ENCODE peak calls at places on chromosomes 2 and 18, in five cellular contexts. One of them, this sample, is unnamed.

GRCh38 chr2:105929506-105929905 is 184.8 kb downstream of the NCK2 start:
- DNase-seq in psoas muscle: no peak
- DNase-seq in activated CD4-positive, CD25-positive, alpha-beta regulatory T cell: peak; percentile 2
- DNase-seq in NCI-H510A: no peak
- DNase-seq in ELR: no peak
- DNase-seq in this sample: peak; percentile 9

GRCh38 chr2:37456479-37456878 is 112.0 kb downstream of the QPCT start:
- DNase-seq in activated CD4-positive, CD25-positive, alpha-beta regulatory T cell: no peak
- DNase-seq in psoas muscle: no peak
- DNase-seq in ELR: no peak
- DNase-seq in NCI-H510A: no peak
- DNase-seq in this sample: no peak

GRCh38 chr2:169222665-169223064 is 139.7 kb downstream of the LRP2 start:
- DNase-seq in psoas muscle: no peak
- DNase-seq in NCI-H510A: no peak
- DNase-seq in ELR: peak; percentile 28
- DNase-seq in activated CD4-positive, CD25-positive, alpha-beta regulatory T cell: no peak
- DNase-seq in this sample: no peak

GRCh38 chr2:220504890-220505564 is 877.6 kb downstream of the SLC4A3 start:
- DNase-seq in NCI-H510A: peak; percentile 38
- DNase-seq in activated CD4-positive, CD25-positive, alpha-beta regulatory T cell: no peak
- DNase-seq in ELR: peak; percentile 90
- DNase-seq in psoas muscle: no peak
- DNase-seq in this sample: peak; percentile 98

GRCh38 chr2:228056293-228056692 is 125.2 kb downstream of the SPHKAP start:
- DNase-seq in NCI-H510A: no peak
- DNase-seq in psoas muscle: no peak
- DNase-seq in activated CD4-positive, CD25-positive, alpha-beta regulatory T cell: no peak
- DNase-seq in ELR: no peak
- DNase-seq in this sample: no peak

GRCh38 chr18:58161659-58162058 is 117.6 kb downstream of the NEDD4L start:
- DNase-seq in NCI-H510A: no peak
- DNase-seq in psoas muscle: no peak
- DNase-seq in activated CD4-positive, CD25-positive, alpha-beta regulatory T cell: no peak
- DNase-seq in ELR: peak; percentile 55
- DNase-seq in this sample: no peak

GRCh38 chr2:2642906-2643890 is 312.1 kb upstream of the MYT1L start:
- DNase-seq in activated CD4-positive, CD25-positive, alpha-beta regulatory T cell: no peak
- DNase-seq in NCI-H510A: no peak
- DNase-seq in psoas muscle: no peak
- DNase-seq in ELR: no peak
- DNase-seq in this sample: no peak

GRCh38 chr18:52348209-52348608 is 8.2 kb downstream of the DCC start:
- DNase-seq in activated CD4-positive, CD25-positive, alpha-beta regulatory T cell: no peak
- DNase-seq in ELR: peak; percentile 9
- DNase-seq in NCI-H510A: no peak
- DNase-seq in psoas muscle: no peak
- DNase-seq in this sample: no peak

GRCh38 chr18:2515908-2516625 is 55.2 kb downstream of the METTL4 start:
- DNase-seq in ELR: peak; percentile 99
- DNase-seq in psoas muscle: no peak
- DNase-seq in activated CD4-positive, CD25-positive, alpha-beta regulatory T cell: no peak
- DNase-seq in NCI-H510A: no peak
- DNase-seq in this sample: no peak

GRCh38 chr2:110852541-110853263 is 120.3 kb downstream of the ACOXL start:
- DNase-seq in NCI-H510A: no peak
- DNase-seq in ELR: no peak
- DNase-seq in psoas muscle: no peak
- DNase-seq in activated CD4-positive, CD25-positive, alpha-beta regulatory T cell: no peak
- DNase-seq in this sample: no peak

GRCh38 chr2:71813801-71814470 is 333.7 kb downstream of the CYP26B1 start:
- DNase-seq in NCI-H510A: no peak
- DNase-seq in psoas muscle: no peak
- DNase-seq in ELR: no peak
- DNase-seq in activated CD4-positive, CD25-positive, alpha-beta regulatory T cell: no peak
- DNase-seq in this sample: no peak

GRCh38 chr18:43422483-43422882 is 145.2 kb upstream of the SYT4 start:
- DNase-seq in ELR: no peak
- DNase-seq in psoas muscle: no peak
- DNase-seq in activated CD4-positive, CD25-positive, alpha-beta regulatory T cell: no peak
- DNase-seq in NCI-H510A: peak; percentile 31
- DNase-seq in this sample: peak; percentile 36